ENCODE peak calls at places on chromosomes 11 and 22, in four cellular contexts. One of them, this sample, is unnamed.

GRCh38 chr11:95108159-95108611 is 18.5 kb downstream of the ENDOD1 start:
- DNase-seq in HCT116: no peak
- DNase-seq in H1: no peak
- DNase-seq in HepG2: no peak
- DNase-seq in this sample: no peak

GRCh38 chr11:2428322-2428795 is 16.0 kb downstream of the TRPM5 start:
- DNase-seq in H1: no peak
- DNase-seq in HCT116: peak; percentile 52
- DNase-seq in HepG2: peak; percentile 61
- DNase-seq in this sample: no peak

GRCh38 chr11:27158763-27159679 is 118.4 kb downstream of the BBOX1 start:
- DNase-seq in HCT116: peak; percentile 58
- DNase-seq in H1: peak; percentile 33
- DNase-seq in HepG2: peak; percentile 69
- DNase-seq in this sample: no peak

GRCh38 chr11:73969991-73970800 is 12.4 kb downstream of the UCP2 start:
- DNase-seq in H1: no peak
- DNase-seq in HepG2: no peak
- DNase-seq in HCT116: no peak
- DNase-seq in this sample: no peak

GRCh38 chr11:106087815-106088435 is 10.5 kb downstream of the AASDHPPT start:
- DNase-seq in H1: no peak
- DNase-seq in HCT116: peak; percentile 33
- DNase-seq in HepG2: peak; percentile 62
- DNase-seq in this sample: no peak

GRCh38 chr22:41234815-41235687 is 5.7 kb downstream of the CHADL start:
- DNase-seq in H1: no peak
- DNase-seq in HCT116: no peak
- DNase-seq in HepG2: peak; percentile 82
- DNase-seq in this sample: no peak

GRCh38 chr11:73229321-73230275 is 11.5 kb downstream of the P2RY2 start:
- DNase-seq in HCT116: no peak
- DNase-seq in H1: no peak
- DNase-seq in HepG2: no peak
- DNase-seq in this sample: no peak

GRCh38 chr11:106988151-106988806 is 30.0 kb downstream of the GUCY1A2 start:
- DNase-seq in HCT116: no peak
- DNase-seq in H1: no peak
- DNase-seq in HepG2: no peak
- DNase-seq in this sample: no peak

GRCh38 chr22:40890881-40891280 is 29.0 kb upstream of the DNAJB7 start:
- DNase-seq in HepG2: no peak
- DNase-seq in H1: no peak
- DNase-seq in HCT116: no peak
- DNase-seq in this sample: no peak

GRCh38 chr11:69450064-69450856 is 31.2 kb upstream of the LINC01488 start:
- DNase-seq in HCT116: no peak
- DNase-seq in HepG2: no peak
- DNase-seq in H1: no peak
- DNase-seq in this sample: no peak

GRCh38 chr11:16179668-16180067 is 176.7 kb downstream of the SOX6 start:
- DNase-seq in H1: no peak
- DNase-seq in HCT116: no peak
- DNase-seq in HepG2: no peak
- DNase-seq in this sample: no peak

GRCh38 chr11:2704356-2704755 is 4.6 kb upstream of the KCNQ1OT1 start:
- DNase-seq in HCT116: no peak
- DNase-seq in H1: no peak
- DNase-seq in HepG2: no peak
- DNase-seq in this sample: no peak

GRCh38 chr11:4891996-4892640 is 10.4 kb downstream of the OR51T1 start:
- DNase-seq in HCT116: no peak
- DNase-seq in HepG2: no peak
- DNase-seq in H1: no peak
- DNase-seq in this sample: no peak

GRCh38 chr11:2587132-2587930 is 112.5 kb downstream of the KCNQ1OT1 start:
- DNase-seq in H1: no peak
- DNase-seq in HepG2: no peak
- DNase-seq in HCT116: no peak
- DNase-seq in this sample: no peak

GRCh38 chr11:57471496-57471895 is 11.2 kb downstream of the RTN4RL2 start:
- DNase-seq in HepG2: no peak
- DNase-seq in H1: no peak
- DNase-seq in HCT116: no peak
- DNase-seq in this sample: no peak

GRCh38 chr22:47784991-47785390 is 1022.5 kb downstream of the TBC1D22A start:
- DNase-seq in H1: no peak
- DNase-seq in HCT116: no peak
- DNase-seq in HepG2: no peak
- DNase-seq in this sample: no peak

GRCh38 chr22:49756656-49757055 is 71.0 kb downstream of the BRD1 start:
- DNase-seq in HepG2: no peak
- DNase-seq in HCT116: no peak
- DNase-seq in H1: no peak
- DNase-seq in this sample: no peak

GRCh38 chr11:45872513-45873356 is 12.7 kb upstream of the MAPK8IP1 start:
- DNase-seq in HepG2: peak; percentile 29
- DNase-seq in H1: peak; percentile 73
- DNase-seq in HCT116: peak; percentile 41
- DNase-seq in this sample: no peak

GRCh38 chr22:30566125-30566524 is 8.3 kb downstream of the GAL3ST1 start:
- DNase-seq in HepG2: peak; percentile 80
- DNase-seq in HCT116: no peak
- DNase-seq in H1: no peak
- DNase-seq in this sample: no peak
- TF ChIP-seq POLR2A in HepG2: no peak
- TF ChIP-seq POLR2A in HCT116: no peak
- TF ChIP-seq POLR2A in H1: no peak
- TF ChIP-seq POLR2A in this sample: no peak

DNA sequence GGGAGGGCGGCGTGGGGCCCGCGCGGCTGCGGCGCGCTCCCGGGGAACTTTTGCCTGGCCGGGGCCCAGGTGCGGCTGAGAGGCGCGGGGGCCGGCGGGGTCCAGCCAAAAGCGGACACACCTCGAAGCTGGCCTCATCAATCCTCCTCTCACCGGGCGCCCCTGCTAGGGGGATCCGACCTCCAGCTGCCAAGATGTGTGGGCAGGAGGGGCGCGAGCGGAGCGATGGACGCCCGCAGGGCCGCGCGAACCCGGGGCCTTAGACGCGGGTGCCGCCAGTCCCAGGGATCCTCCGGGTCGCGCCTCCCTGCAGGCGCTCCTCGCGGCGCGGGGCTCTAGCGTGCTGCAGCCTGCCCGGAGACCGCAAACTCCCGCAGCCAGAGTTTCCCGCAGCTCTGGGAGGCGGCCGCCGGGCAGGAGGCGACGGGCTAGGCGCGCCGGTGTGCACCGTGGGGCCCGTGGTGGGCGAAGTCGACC is 785 bp downstream of the IGSF9B start:
- DNase-seq in HCT116: no peak
- DNase-seq in HepG2: no peak
- DNase-seq in H1: no peak
- DNase-seq in this sample: no peak
- TF ChIP-seq ZNF274 in HCT116: no peak
- TF ChIP-seq ZNF274 in HepG2: no peak
- TF ChIP-seq ZNF274 in H1: no peak
- TF ChIP-seq ZNF274 in this sample: no peak

GRCh38 chr22:24803064-24803542 is 2.9 kb upstream of the SGSM1 start:
- DNase-seq in HepG2: peak; percentile 46
- DNase-seq in H1: peak; percentile 73
- DNase-seq in HCT116: peak; percentile 70
- DNase-seq in this sample: no peak

GRCh38 chr22:24807284-24807950 is 1.4 kb downstream of the SGSM1 start:
- DNase-seq in HCT116: no peak
- DNase-seq in HepG2: no peak
- DNase-seq in H1: no peak
- DNase-seq in this sample: no peak

GRCh38 chr22:24806663-24807001 is 621 bp downstream of the SGSM1 start:
- DNase-seq in HepG2: no peak
- DNase-seq in H1: no peak
- DNase-seq in HCT116: no peak
- DNase-seq in this sample: no peak

GRCh38 chr22:24809331-24809730 is 3.3 kb downstream of the SGSM1 start:
- DNase-seq in HepG2: no peak
- DNase-seq in H1: no peak
- DNase-seq in HCT116: no peak
- DNase-seq in this sample: no peak

GRCh38 chr22:24805790-24806662 is at the start of gene SGSM1:
- DNase-seq in HepG2: peak; percentile 25
- DNase-seq in HCT116: peak; percentile 59
- DNase-seq in H1: peak; percentile 46
- DNase-seq in this sample: no peak
- TF ChIP-seq POLR2A in HepG2: no peak
- TF ChIP-seq POLR2A in HCT116: peak; percentile 44
- TF ChIP-seq POLR2A in H1: peak; percentile 40
- TF ChIP-seq POLR2A in this sample: no peak

DNA sequence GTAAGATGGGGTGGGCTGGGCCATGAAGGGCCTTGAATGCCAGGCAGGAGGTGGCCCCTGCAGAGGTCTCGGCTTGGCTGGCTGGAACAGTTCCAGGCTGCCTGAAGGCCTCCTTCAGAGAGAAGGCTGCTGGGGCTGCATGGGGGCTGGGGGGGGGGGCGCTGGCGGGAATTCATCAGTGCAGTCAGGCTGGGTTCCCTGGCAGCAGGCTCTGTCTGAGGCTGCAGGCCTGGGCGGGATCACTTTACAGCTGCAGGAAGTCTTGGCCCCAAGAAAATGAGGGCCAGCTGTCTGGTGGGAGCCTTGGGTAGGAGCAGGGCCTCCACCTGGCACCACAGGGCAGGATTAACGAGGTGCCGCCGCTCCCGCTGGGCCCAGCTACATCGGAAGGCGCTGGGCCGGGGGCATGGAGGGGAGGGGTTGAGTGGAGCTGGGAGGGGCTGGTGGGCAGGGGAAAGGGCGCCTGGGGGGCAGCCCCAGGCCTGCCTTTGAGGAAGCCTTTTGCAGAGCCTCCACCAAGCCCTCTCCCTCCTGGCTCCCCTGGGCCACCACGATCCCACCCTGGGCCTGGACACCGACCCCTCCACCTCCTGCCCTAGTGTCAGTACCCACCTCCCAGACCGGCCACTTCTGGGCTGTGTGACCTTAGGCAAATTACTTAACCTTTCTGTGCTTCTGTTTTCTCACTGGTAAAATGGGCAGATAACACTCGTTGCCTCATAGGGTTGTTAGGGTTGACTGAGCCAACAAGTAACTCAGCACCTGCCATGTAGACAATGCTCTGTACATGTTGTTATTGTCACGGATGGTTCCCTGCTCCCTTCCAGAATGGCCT is 31.0 kb upstream of the HMOX1 start:
- DNase-seq in HCT116: no peak
- DNase-seq in HepG2: no peak
- DNase-seq in H1: no peak
- DNase-seq in this sample: no peak
- TF ChIP-seq ZNF274 in HCT116: no peak
- TF ChIP-seq ZNF274 in HepG2: no peak
- TF ChIP-seq ZNF274 in H1: no peak
- TF ChIP-seq ZNF274 in this sample: no peak

GRCh38 chr11:78022397-78023396 is at the start of gene KCTD14:
- DNase-seq in HepG2: peak; percentile 53
- DNase-seq in HCT116: no peak
- DNase-seq in H1: no peak
- DNase-seq in this sample: no peak
- TF ChIP-seq POLR2A in HepG2: peak; percentile 42
- TF ChIP-seq POLR2A in HCT116: peak; percentile 81
- TF ChIP-seq POLR2A in H1: peak; percentile 88
- TF ChIP-seq POLR2A in this sample: no peak

GRCh38 chr11:36333468-36333867 is 37.4 kb downstream of the PRR5L start:
- DNase-seq in H1: no peak
- DNase-seq in HCT116: no peak
- DNase-seq in HepG2: no peak
- DNase-seq in this sample: no peak
- TF ChIP-seq ZNF274 in H1: no peak
- TF ChIP-seq ZNF274 in HCT116: no peak
- TF ChIP-seq ZNF274 in HepG2: no peak
- TF ChIP-seq ZNF274 in this sample: no peak

GRCh38 chr22:20868225-20868944 is 9.6 kb downstream of the SNAP29 start:
- DNase-seq in HCT116: no peak
- DNase-seq in HepG2: no peak
- DNase-seq in H1: no peak
- DNase-seq in this sample: no peak

GRCh38 chr22:20865869-20866445 is 7.2 kb downstream of the SNAP29 start:
- DNase-seq in H1: no peak
- DNase-seq in HepG2: no peak
- DNase-seq in HCT116: no peak
- DNase-seq in this sample: no peak

GRCh38 chr22:20869234-20869633 is 10.4 kb downstream of the SNAP29 start:
- DNase-seq in HCT116: no peak
- DNase-seq in HepG2: no peak
- DNase-seq in H1: no peak
- DNase-seq in this sample: no peak

GRCh38 chr22:20866716-20867115 is 7.9 kb downstream of the SNAP29 start:
- DNase-seq in HepG2: no peak
- DNase-seq in H1: no peak
- DNase-seq in HCT116: no peak
- DNase-seq in this sample: no peak

GRCh38 chr22:20867179-20868099 is 8.6 kb downstream of the SNAP29 start:
- DNase-seq in HepG2: peak; percentile 80
- DNase-seq in H1: no peak
- DNase-seq in HCT116: no peak
- DNase-seq in this sample: no peak
- TF ChIP-seq POLR2A in HepG2: no peak
- TF ChIP-seq POLR2A in H1: no peak
- TF ChIP-seq POLR2A in HCT116: no peak
- TF ChIP-seq POLR2A in this sample: no peak

DNA sequence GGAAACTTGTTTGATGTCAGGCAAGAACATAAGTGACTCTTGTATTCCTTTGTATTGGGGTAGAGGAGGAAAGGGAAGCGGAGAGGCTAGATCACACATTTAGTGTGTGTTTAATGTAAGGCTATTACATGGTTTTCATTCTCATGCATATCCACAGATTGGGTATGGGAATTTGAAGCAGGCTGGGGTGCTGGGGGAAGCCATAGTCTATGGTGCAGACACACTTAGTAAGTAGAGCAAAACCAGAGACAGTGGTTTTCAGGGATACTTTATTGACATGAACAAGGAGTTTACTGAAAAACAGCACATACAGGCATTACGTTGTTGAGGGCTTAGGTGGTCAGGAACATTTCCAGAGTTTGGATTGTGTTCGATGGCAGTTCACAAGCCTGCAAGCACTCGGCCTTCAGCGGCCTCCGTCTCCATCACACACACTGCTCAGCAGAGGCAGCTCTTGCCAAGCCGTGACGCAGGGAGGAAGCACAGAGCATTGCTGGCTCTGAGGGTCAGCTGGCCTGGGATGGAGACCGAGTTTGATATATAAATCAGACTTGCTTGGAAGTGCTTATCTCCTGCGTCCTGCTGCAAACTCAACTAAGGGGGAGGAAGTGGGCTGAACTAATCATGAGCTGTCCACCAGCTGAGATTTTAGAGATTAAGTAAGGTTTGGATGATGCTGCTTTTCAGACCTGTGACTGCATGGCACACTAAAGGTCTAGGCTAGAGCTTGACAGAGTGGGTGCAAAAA is 25.3 kb downstream of the SCN3B start:
- DNase-seq in HCT116: no peak
- DNase-seq in HepG2: no peak
- DNase-seq in H1: no peak
- DNase-seq in this sample: no peak
- TF ChIP-seq ZNF274 in HCT116: no peak
- TF ChIP-seq ZNF274 in HepG2: no peak
- TF ChIP-seq ZNF274 in H1: no peak
- TF ChIP-seq ZNF274 in this sample: no peak